ENCODE peak calls at places on chromosomes 13 and 19, in ten cellular contexts. W is pancreas, Q is IMR-90, F is gastrocnemius medialis, U is upper lobe of left lung, G is colonic mucosa, S is heart left ventricle, I is cardiac muscle cell, E is stomach, V is SJSA1. L is an unnamed sample.

GRCh38 chr19:57747472-57747807 is 825 bp downstream of the ZNF776 start:
- DNase-seq in W (no peak), Q (no peak), F (no peak), U (no peak), G (no peak), S (no peak), I (no peak), E (no peak), V (no peak), L (no peak)

GRCh38 chr13:19605161-19605955 is 28.1 kb upstream of the MPHOSPH8 start:
- DNase-seq in W (no peak), Q (peak), F (no peak), U (no peak), G (no peak), S (no peak), I (no peak), E (no peak), V (no peak), L (no peak)

GRCh38 chr13:93865235-93865634 is 614.2 kb downstream of the DCT start:
- DNase-seq in W (no peak), Q (no peak), F (no peak), U (no peak), G (no peak), S (no peak), I (no peak), E (no peak), V (no peak), L (no peak)

GRCh38 chr19:1410789-1411188 is 3.4 kb downstream of the DAZAP1 start:
- DNase-seq in W (no peak), Q (no peak), F (no peak), U (peak), G (no peak), S (peak), I (no peak), E (no peak), V (no peak), L (no peak)

GRCh38 chr13:36258831-36259230 is 38.8 kb downstream of the CCDC169 start:
- DNase-seq in W (no peak), Q (no peak), F (no peak), U (no peak), G (no peak), S (no peak), I (no peak), E (no peak), V (no peak), L (no peak)

GRCh38 chr13:41137241-41137640 is 4.6 kb upstream of the KBTBD6 start:
- DNase-seq in W (no peak), Q (peak), F (no peak), U (no peak), G (no peak), S (no peak), I (no peak), E (no peak), V (no peak), L (no peak)

GRCh38 chr19:5968431-5969373 is 9.2 kb downstream of the RANBP3 start:
- DNase-seq in W (peak), Q (no peak), F (no peak), U (no peak), G (no peak), S (no peak), I (no peak), E (no peak), V (no peak), L (no peak)

GRCh38 chr19:34363094-34363493 is 1.9 kb upstream of the GPI start:
- DNase-seq in W (no peak), Q (no peak), F (no peak), U (no peak), G (no peak), S (no peak), I (no peak), E (no peak), V (no peak), L (no peak)

GRCh38 chr13:30744056-30744684 is 8.8 kb downstream of the ALOX5AP start:
- DNase-seq in W (no peak), Q (peak), F (peak), U (no peak), G (peak), S (no peak), I (no peak), E (peak), V (peak), L (no peak)

GRCh38 chr19:55305491-55305890 is 19.6 kb downstream of the TMEM150B start:
- DNase-seq in W (no peak), Q (no peak), F (peak), U (no peak), G (peak), S (no peak), I (peak), E (peak), V (peak), L (peak)

GRCh38 chr13:19169991-19170390 is 11.6 kb downstream of the TUBA3C start:
- DNase-seq in W (no peak), Q (no peak), F (no peak), U (no peak), G (no peak), S (no peak), I (no peak), E (no peak), V (no peak), L (no peak)

GRCh38 chr13:75480691-75481175 is 1.2 kb downstream of the TBC1D4 start:
- DNase-seq in W (peak), Q (peak), F (peak), U (peak), G (peak), S (peak), I (peak), E (peak), V (no peak), L (peak)

GRCh38 chr13:30396434-30397075 is 25.7 kb upstream of the UBE2L5 start:
- DNase-seq in W (no peak), Q (peak), F (no peak), U (no peak), G (no peak), S (no peak), I (peak), E (no peak), V (peak), L (no peak)

GRCh38 chr19:49554701-49555181 is 25.6 kb downstream of the NOSIP start:
- DNase-seq in W (no peak), Q (no peak), F (no peak), U (no peak), G (no peak), S (no peak), I (peak), E (no peak), V (no peak), L (peak)

GRCh38 chr13:47934371-47934770 is 66.7 kb downstream of the SUCLA2 start:
- DNase-seq in W (no peak), Q (no peak), F (no peak), U (no peak), G (no peak), S (no peak), I (no peak), E (no peak), V (no peak), L (no peak)

GRCh38 chr13:56893843-56894242 is 246.9 kb upstream of the PRR20A start:
- DNase-seq in W (no peak), Q (no peak), F (no peak), U (no peak), G (no peak), S (no peak), I (no peak), E (no peak), V (no peak), L (no peak)

GRCh38 chr19:44903602-44904425 is 1.8 kb upstream of the APOE start:
- DNase-seq in W (peak), Q (peak), F (peak), U (peak), G (peak), S (peak), I (peak), E (peak), V (peak), L (peak)

GRCh38 chr19:46901701-46902401 is 41.1 kb downstream of the ARHGAP35 start:
- DNase-seq in W (no peak), Q (peak), F (no peak), U (no peak), G (no peak), S (no peak), I (no peak), E (no peak), V (no peak), L (no peak)

GRCh38 chr19:10505583-10506229 is 2.5 kb upstream of the KEAP1 start:
- DNase-seq in W (peak), Q (peak), F (peak), U (no peak), G (peak), S (peak), I (peak), E (peak), V (peak), L (peak)

GRCh38 chr13:112893570-112894422 is 75.2 kb upstream of the MCF2L start:
- DNase-seq in W (peak), Q (peak), F (no peak), U (peak), G (peak), S (peak), I (peak), E (peak), V (no peak), L (peak)

GRCh38 chr19:46296722-46297431 is at the start of gene HIF3A:
- DNase-seq in W (peak), Q (no peak), F (no peak), U (peak), G (peak), S (peak), I (peak), E (peak), V (no peak), L (peak)

GRCh38 chr13:109205315-109205714 is 575.9 kb downstream of the MYO16 start:
- DNase-seq in W (no peak), Q (no peak), F (no peak), U (no peak), G (no peak), S (no peak), I (peak), E (no peak), V (peak), L (no peak)

GRCh38 chr13:19056984-19057490 is 124.6 kb downstream of the TUBA3C start:
- DNase-seq in W (no peak), Q (no peak), F (no peak), U (no peak), G (no peak), S (no peak), I (no peak), E (no peak), V (no peak), L (no peak)

GRCh38 chr13:73991884-73992283 is 142.3 kb downstream of the KLF12 start:
- DNase-seq in W (no peak), Q (no peak), F (no peak), U (no peak), G (no peak), S (no peak), I (no peak), E (no peak), V (no peak), L (no peak)

GRCh38 chr13:41767801-41768200 is 193.1 kb downstream of the VWA8 start:
- DNase-seq in W (no peak), Q (peak), F (no peak), U (no peak), G (no peak), S (no peak), I (peak), E (no peak), V (peak), L (no peak)

GRCh38 chr19:50797429-50798115 is 7.4 kb downstream of the ACP4 start:
- DNase-seq in W (no peak), Q (no peak), F (no peak), U (no peak), G (no peak), S (no peak), I (no peak), E (no peak), V (no peak), L (no peak)

GRCh38 chr13:113147206-113147605 is 11.2 kb upstream of the PROZ start:
- DNase-seq in W (no peak), Q (no peak), F (no peak), U (no peak), G (no peak), S (no peak), I (no peak), E (no peak), V (no peak), L (no peak)

GRCh38 chr13:20006206-20006605 is 47.7 kb downstream of the ZMYM2 start:
- DNase-seq in W (no peak), Q (peak), F (no peak), U (no peak), G (no peak), S (no peak), I (no peak), E (no peak), V (no peak), L (no peak)

DNA sequence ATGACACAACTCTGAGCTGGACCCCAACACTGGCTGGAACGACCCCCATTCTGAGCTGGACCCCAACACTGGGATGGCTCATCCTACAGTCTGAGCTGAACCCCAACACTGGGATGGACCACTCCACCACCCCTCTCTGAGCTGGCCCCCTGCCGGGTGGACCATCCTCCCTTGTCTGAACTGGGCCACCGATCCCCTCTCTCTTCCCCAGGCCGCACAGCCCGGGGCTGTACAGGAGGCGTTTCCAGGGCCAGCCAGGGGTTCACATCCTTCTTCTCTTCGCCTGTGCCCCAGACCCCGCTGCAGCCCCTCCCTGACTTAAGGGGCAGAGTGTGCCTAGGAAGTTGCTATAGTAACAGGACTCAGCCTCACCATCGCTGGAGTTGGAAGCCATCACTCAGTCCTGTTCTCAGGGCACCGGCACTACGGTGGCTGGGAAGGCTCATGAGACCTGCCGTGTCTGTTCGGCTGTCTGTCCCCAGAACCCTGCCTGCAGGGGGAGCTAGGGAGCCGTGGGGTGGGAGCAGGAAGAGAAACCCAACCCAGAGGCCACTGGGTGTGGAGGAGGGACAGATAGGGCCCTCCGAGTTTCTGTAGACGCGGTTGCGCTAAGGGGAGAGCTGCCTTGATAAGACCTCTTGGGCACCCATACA is 3.7 kb downstream of the PRKACA start:
- DNase-seq in W (peak), Q (no peak), F (peak), U (no peak), G (peak), S (peak), I (no peak), E (no peak), V (no peak), L (peak)
- H3K4me3 ChIP-seq in W (no peak), Q (no peak), F (peak), U (no peak), G (no peak), S (no peak), I (no peak), E (no peak), V (no peak), L (no peak)

DNA sequence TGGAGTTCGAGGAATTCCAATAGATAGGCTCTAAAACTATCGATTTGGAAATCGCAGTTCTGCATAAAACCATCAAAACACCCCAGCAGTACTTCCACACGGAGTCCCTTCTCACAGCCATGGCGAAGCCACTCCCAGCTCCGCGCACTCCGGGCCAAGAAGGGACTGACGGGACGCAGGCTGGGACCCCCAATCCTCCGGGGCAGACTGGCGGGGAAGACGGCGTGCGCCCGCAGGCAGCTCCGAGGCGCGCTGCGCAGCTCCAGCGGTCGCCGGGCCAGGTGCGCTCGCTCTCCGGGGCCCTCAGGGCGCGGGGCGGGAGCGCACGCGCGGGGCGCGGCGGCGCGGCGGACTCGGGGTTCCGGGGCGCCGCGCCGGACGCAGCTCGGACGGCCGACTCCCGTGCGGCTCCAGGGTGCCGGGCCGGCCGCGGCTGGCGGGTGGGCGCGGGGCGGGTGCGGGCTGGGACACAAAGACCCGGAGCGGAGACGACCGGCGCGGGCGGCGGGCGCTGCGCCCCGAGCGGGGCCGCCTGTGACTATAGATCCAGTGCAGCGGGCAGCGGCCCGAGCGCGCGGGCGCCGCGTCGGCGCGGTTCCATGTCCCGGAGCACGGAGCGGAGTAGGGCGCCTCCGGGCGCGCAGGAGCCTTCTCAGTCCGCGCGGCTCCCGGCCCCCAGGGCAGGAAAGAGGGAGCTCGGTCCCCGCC is 464 bp downstream of the EFNB2 start:
- DNase-seq in W (peak), Q (peak), F (peak), U (no peak), G (no peak), S (no peak), I (peak), E (peak), V (peak), L (peak)
- H3K27ac ChIP-seq in W (no peak), Q (no peak), F (peak), U (peak), G (peak), S (peak), I (no peak), E (peak), V (no peak), L (peak)

GRCh38 chr19:4583961-4584669 is 24.6 kb upstream of the SEMA6B start:
- DNase-seq in W (no peak), Q (no peak), F (no peak), U (peak), G (peak), S (no peak), I (peak), E (no peak), V (no peak), L (no peak)

GRCh38 chr19:4582980-4583842 is 23.7 kb upstream of the SEMA6B start:
- DNase-seq in W (no peak), Q (no peak), F (no peak), U (peak), G (no peak), S (no peak), I (no peak), E (no peak), V (no peak), L (no peak)

GRCh38 chr19:4586245-4586644 is 26.8 kb upstream of the SEMA6B start:
- DNase-seq in W (no peak), Q (no peak), F (no peak), U (no peak), G (no peak), S (no peak), I (no peak), E (no peak), V (no peak), L (no peak)

GRCh38 chr19:4585556-4585955 is 26.1 kb upstream of the SEMA6B start:
- DNase-seq in W (no peak), Q (no peak), F (no peak), U (no peak), G (no peak), S (no peak), I (no peak), E (no peak), V (no peak), L (peak)

GRCh38 chr19:4584670-4585460 is 25.4 kb upstream of the SEMA6B start:
- DNase-seq in W (no peak), Q (no peak), F (no peak), U (peak), G (no peak), S (no peak), I (peak), E (no peak), V (no peak), L (no peak)
- H3K4me3 ChIP-seq in W (peak), Q (peak), F (peak), U (no peak), G (no peak), S (peak), I (peak), E (peak), V (no peak), L (peak)

GRCh38 chr13:66914155-66914554 is 316.0 kb downstream of the PCDH9 start:
- DNase-seq in W (no peak), Q (peak), F (no peak), U (no peak), G (no peak), S (no peak), I (no peak), E (no peak), V (peak), L (no peak)
- H3K27ac ChIP-seq in W (no peak), Q (no peak), F (no peak), U (no peak), G (no peak), S (no peak), I (no peak), E (no peak), V (peak), L (no peak)

GRCh38 chr19:53554804-53555203 is 16.9 kb downstream of the ZNF331 start:
- DNase-seq in W (peak), Q (no peak), F (no peak), U (no peak), G (no peak), S (no peak), I (no peak), E (no peak), V (no peak), L (no peak)

GRCh38 chr19:53553865-53554791 is 16.2 kb downstream of the ZNF331 start:
- DNase-seq in W (peak), Q (peak), F (peak), U (peak), G (peak), S (peak), I (peak), E (peak), V (peak), L (peak)

GRCh38 chr19:53558404-53558803 is 20.5 kb downstream of the ZNF331 start:
- DNase-seq in W (no peak), Q (no peak), F (no peak), U (no peak), G (no peak), S (no peak), I (no peak), E (no peak), V (no peak), L (no peak)

GRCh38 chr19:53553159-53553558 is 15.2 kb downstream of the ZNF331 start:
- DNase-seq in W (no peak), Q (peak), F (no peak), U (no peak), G (no peak), S (no peak), I (no peak), E (no peak), V (no peak), L (no peak)

DNA sequence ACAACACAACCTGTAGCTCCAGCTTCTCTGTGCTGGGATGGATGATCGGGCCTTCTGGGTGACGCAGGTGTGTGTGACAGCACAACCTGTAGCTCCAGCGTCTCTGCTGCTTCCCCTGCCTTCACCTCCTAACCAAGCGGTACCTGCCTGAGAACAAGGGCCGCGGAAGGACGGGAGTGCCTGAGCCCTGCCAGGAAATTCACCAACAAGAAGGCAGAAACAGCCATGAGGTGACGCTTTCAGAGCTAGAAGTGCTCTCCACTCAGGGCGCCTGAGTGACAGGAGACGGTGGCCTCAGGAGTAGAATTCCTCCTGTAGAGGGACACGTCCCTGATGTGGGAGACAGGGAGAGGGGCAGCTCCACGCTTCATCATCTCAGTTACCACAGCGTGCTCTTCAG is 17.4 kb downstream of the ZNF331 start:
- DNase-seq in W (no peak), Q (no peak), F (no peak), U (no peak), G (no peak), S (no peak), I (no peak), E (no peak), V (no peak), L (no peak)
- H3K4me3 ChIP-seq in W (peak), Q (no peak), F (peak), U (peak), G (no peak), S (no peak), I (no peak), E (peak), V (no peak), L (no peak)

GRCh38 chr19:15197275-15198005 is 3.4 kb downstream of the NOTCH3 start:
- DNase-seq in W (peak), Q (peak), F (no peak), U (no peak), G (no peak), S (no peak), I (peak), E (no peak), V (no peak), L (peak)

GRCh38 chr19:15199219-15199651 is 1.6 kb downstream of the NOTCH3 start:
- DNase-seq in W (no peak), Q (no peak), F (no peak), U (no peak), G (no peak), S (no peak), I (no peak), E (no peak), V (no peak), L (no peak)

GRCh38 chr19:15196683-15197005 is 4.2 kb downstream of the NOTCH3 start:
- DNase-seq in W (no peak), Q (no peak), F (no peak), U (no peak), G (no peak), S (no peak), I (no peak), E (no peak), V (no peak), L (no peak)

GRCh38 chr19:15195987-15196682 is 4.7 kb downstream of the NOTCH3 start:
- DNase-seq in W (peak), Q (no peak), F (no peak), U (peak), G (peak), S (no peak), I (peak), E (peak), V (no peak), L (no peak)

GRCh38 chr19:15198006-15198356 is 2.8 kb downstream of the NOTCH3 start:
- DNase-seq in W (no peak), Q (no peak), F (no peak), U (no peak), G (peak), S (no peak), I (no peak), E (no peak), V (no peak), L (peak)
- H3K27ac ChIP-seq in W (no peak), Q (no peak), F (peak), U (peak), G (no peak), S (peak), I (no peak), E (no peak), V (no peak), L (no peak)

GRCh38 chr13:49998714-49999624 is 2.1 kb downstream of the TRIM13 start:
- DNase-seq in W (no peak), Q (no peak), F (no peak), U (no peak), G (no peak), S (no peak), I (no peak), E (no peak), V (no peak), L (no peak)
- H3K4me3 ChIP-seq in W (peak), Q (no peak), F (peak), U (peak), G (peak), S (no peak), I (peak), E (peak), V (no peak), L (no peak)